ENCODE peak calls at places on chromosome 2, in five cellular contexts. C is fibroblast of pulmonary artery, R is C1 segment of cervical spinal cord, P is HFF-Myc, A is lung. S is an unnamed sample.

GRCh38 chr2:101026253-101026701 is 24.2 kb downstream of the RPL31 start:
- DNase-seq in A (no peak), C (no peak), R (no peak), P (no peak), S (no peak)

GRCh38 chr2:46540496-46541342 is 61.4 kb downstream of the TMEM247 start:
- DNase-seq in C (peak; percentile 69), R (peak; percentile 67), P (peak; percentile 47), A (no peak), S (peak; percentile 74)

GRCh38 chr2:208306291-208306690 is 40.2 kb downstream of the PIKFYVE start:
- DNase-seq in A (no peak), C (peak; percentile 6), R (no peak), P (peak; percentile 36), S (no peak)

GRCh38 chr2:105038383-105039061 is 653 bp downstream of the MRPS9 start:
- DNase-seq in A (no peak), C (peak; percentile 6), R (no peak), P (no peak), S (peak; percentile 3)

GRCh38 chr2:110114007-110114591 is 1.5 kb downstream of the MALL start:
- DNase-seq in P (no peak), A (peak; percentile 72), R (no peak), C (no peak), S (no peak)

GRCh38 chr2:230687498-230687897 is 25.1 kb upstream of the CAB39 start:
- DNase-seq in A (no peak), P (no peak), R (no peak), C (no peak), S (peak; percentile 24)

GRCh38 chr2:47899915-47900314 is 6.4 kb downstream of the FBXO11 start:
- DNase-seq in A (no peak), R (no peak), P (no peak), C (no peak), S (peak; percentile 37)

GRCh38 chr2:36371963-36372391 is 16.4 kb downstream of the CRIM1 start:
- DNase-seq in C (peak; percentile 91), R (no peak), A (no peak), P (peak; percentile 88), S (peak; percentile 83)

GRCh38 chr2:177625744-177626655 is 233.4 kb downstream of the AGPS start:
- DNase-seq in R (no peak), P (no peak), A (no peak), C (no peak), S (no peak)

GRCh38 chr2:105747254-105747909 is 2.7 kb downstream of the NCK2 start:
- DNase-seq in P (no peak), A (no peak), R (no peak), C (no peak), S (peak; percentile 48)

GRCh38 chr2:227973241-227973640 is 101.8 kb downstream of the DAW1 start:
- DNase-seq in R (no peak), C (no peak), P (no peak), A (no peak), S (no peak)

GRCh38 chr2:239378021-239378917 is 22.6 kb downstream of the HDAC4 start:
- DNase-seq in A (no peak), R (no peak), C (no peak), P (no peak), S (no peak)

GRCh38 chr2:64283015-64283570 is 138.9 kb upstream of the PELI1 start:
- DNase-seq in C (no peak), P (no peak), A (no peak), R (no peak), S (no peak)

S was measured in cardiac fibroblast.